ENCODE peak calls at places on chromosomes 7 and 10, in five cellular contexts. L is psoas muscle; X is tibial artery; U is CD4-positive, alpha-beta T cell; A is Panc1. G is an unnamed sample. For H3K27me3, the result is how much of the 10 kb centered on the place peaks cover.

GRCh38 chr7:92840309-92840708 is 3.9 kb upstream of the CDK6 start:
- DNase-seq in L (no peak), X (no peak), U (no peak), A (no peak), G (no peak)

GRCh38 chr10:85650791-85651506 is 715.6 kb downstream of the GRID1 start:
- DNase-seq in L (no peak), X (no peak), U (no peak), A (no peak), G (no peak)

GRCh38 chr7:7609330-7609729 is 31.2 kb upstream of the UMAD1 start:
- DNase-seq in L (no peak), X (no peak), U (no peak), A (no peak), G (no peak)

GRCh38 chr7:105910172-105910571 is 33.8 kb upstream of the ATXN7L1 start:
- DNase-seq in L (no peak), X (no peak), U (no peak), A (no peak), G (no peak)

GRCh38 chr10:129057856-129058663 is 409.0 kb upstream of the MGMT start:
- DNase-seq in L (no peak), X (peak), U (no peak), A (no peak), G (peak)

GRCh38 chr10:89114846-89115625 is 92.1 kb downstream of the CH25H start:
- DNase-seq in L (no peak), X (no peak), U (no peak), A (no peak), G (no peak)

GRCh38 chr7:148255333-148255732 is 335.2 kb upstream of the C7orf33 start:
- DNase-seq in L (no peak), X (no peak), U (no peak), A (no peak), G (no peak)

GRCh38 chr10:49273082-49273465 is 25.9 kb upstream of the C10orf71 start:
- DNase-seq in L (no peak), X (no peak), U (no peak), A (no peak), G (no peak)

GRCh38 chr7:67493386-67493785 is 496.8 kb downstream of the TYW1 start:
- DNase-seq in L (no peak), X (no peak), U (no peak), A (no peak), G (no peak)

GRCh38 chr10:129244757-129245156 is 222.3 kb upstream of the MGMT start:
- DNase-seq in L (no peak), X (no peak), U (no peak), A (no peak), G (no peak)

GRCh38 chr7:47681241-47681810 is 99.4 kb upstream of the TNS3 start:
- DNase-seq in L (no peak), X (no peak), U (no peak), A (no peak), G (no peak)

GRCh38 chr7:151056286-151057037 is 1.2 kb downstream of the CDK5 start:
- DNase-seq in L (no peak), X (no peak), U (no peak), A (no peak), G (no peak)

GRCh38 chr7:130913721-130914588 is 179.9 kb upstream of the KLF14 start:
- DNase-seq in L (no peak), X (no peak), U (no peak), A (peak), G (no peak)

GRCh38 chr10:13351340-13351915 is 3.3 kb upstream of the SEPHS1 start:
- DNase-seq in L (no peak), X (no peak), U (peak), A (no peak), G (no peak)
- TF ChIP-seq CTCF in L (no peak), X (no peak), U (no peak), A (no peak), G (no peak)

GRCh38 chr7:28166982-28167715 is 13.4 kb downstream of the JAZF1 start:
- DNase-seq in L (no peak), X (no peak), U (no peak), A (no peak), G (no peak)

GRCh38 chr7:28165971-28166955 is 14.3 kb downstream of the JAZF1 start:
- DNase-seq in L (no peak), X (no peak), U (no peak), A (no peak), G (no peak)

GRCh38 chr7:28168393-28169158 is 12.0 kb downstream of the JAZF1 start:
- DNase-seq in L (no peak), X (no peak), U (no peak), A (no peak), G (no peak)

GRCh38 chr7:28170701-28171100 is 9.9 kb downstream of the JAZF1 start:
- DNase-seq in L (no peak), X (no peak), U (no peak), A (no peak), G (no peak)

DNA sequence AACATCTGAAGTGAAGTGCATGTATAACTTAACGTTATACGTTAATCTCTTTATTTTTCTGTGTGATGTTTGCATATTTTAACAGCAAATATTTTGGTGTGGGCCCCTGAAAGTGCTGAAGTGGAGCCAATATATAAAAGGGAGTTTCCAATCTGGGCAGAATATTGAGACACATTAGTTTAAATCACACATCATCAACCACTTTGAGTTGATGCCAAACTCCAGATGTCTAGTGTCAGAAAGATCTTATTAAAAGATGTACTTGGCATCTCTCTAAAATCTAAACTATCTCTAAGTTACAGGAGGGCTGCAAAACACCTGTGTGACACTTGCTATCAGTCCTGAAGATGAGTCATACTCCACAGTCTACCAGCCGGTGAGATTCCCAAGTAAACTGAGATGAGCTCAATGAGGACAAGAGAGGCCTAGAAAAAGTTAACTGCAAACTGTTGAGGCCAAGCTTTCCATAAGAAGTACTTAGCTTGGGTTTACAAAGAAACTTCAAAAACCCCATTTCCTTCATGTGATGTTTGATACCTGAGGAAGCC is 11.4 kb downstream of the JAZF1 start:
- DNase-seq in L (no peak), X (no peak), U (no peak), A (no peak), G (no peak)
- H3K27ac ChIP-seq in L (no peak), X (no peak), U (no peak), A (no peak), G (no peak)

DNA sequence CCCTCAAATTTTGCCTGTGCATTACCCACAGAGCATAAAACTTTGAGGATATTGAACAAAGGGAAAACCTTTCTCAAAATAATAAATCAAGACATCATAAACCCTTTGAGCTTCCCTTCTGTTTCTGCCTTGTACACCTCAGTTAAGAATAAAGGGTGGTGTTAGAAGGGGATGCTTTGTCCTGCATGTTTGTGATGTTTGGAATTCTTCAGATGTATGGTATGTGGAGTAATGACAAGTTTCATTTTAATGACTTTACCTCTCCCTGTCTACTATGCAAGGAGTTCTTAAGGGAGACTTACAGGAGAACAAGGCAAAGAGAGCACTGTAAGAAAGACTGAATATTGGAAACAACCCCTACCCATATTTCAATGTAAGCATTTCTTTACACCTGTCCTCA is 99.2 kb downstream of the HECW1 start:
- DNase-seq in L (no peak), X (no peak), U (no peak), A (no peak), G (no peak)
- H3K27me3 ChIP-seq in L (under half), X (under half), U (under half), A (under half), G (under half)

GRCh38 chr7:101702362-101702850 is 73.3 kb upstream of the MYL10 start:
- DNase-seq in L (no peak), X (no peak), U (no peak), A (no peak), G (peak)
- TF ChIP-seq CTCF in L (no peak), X (no peak), U (no peak), A (no peak), G (peak)

GRCh38 chr7:1026721-1027151 is 17.6 kb upstream of the GPR146 start:
- DNase-seq in L (peak), X (no peak), U (no peak), A (no peak), G (no peak)
- H3K27ac ChIP-seq in L (no peak), X (peak), U (no peak), A (peak), G (no peak)

GRCh38 chr10:122715576-122715975 is 15.9 kb upstream of the C10orf120 start:
- DNase-seq in L (no peak), X (no peak), U (no peak), A (no peak), G (no peak)
- H3K27me3 ChIP-seq in L (under half), X (under half), U (under half), A (under half), G (under half)

GRCh38 chr10:63901228-63901627 is 380.0 kb downstream of the REEP3 start:
- DNase-seq in L (no peak), X (no peak), U (no peak), A (no peak), G (no peak)
- TF ChIP-seq CTCF in L (no peak), X (no peak), U (no peak), A (peak), G (no peak)

DNA sequence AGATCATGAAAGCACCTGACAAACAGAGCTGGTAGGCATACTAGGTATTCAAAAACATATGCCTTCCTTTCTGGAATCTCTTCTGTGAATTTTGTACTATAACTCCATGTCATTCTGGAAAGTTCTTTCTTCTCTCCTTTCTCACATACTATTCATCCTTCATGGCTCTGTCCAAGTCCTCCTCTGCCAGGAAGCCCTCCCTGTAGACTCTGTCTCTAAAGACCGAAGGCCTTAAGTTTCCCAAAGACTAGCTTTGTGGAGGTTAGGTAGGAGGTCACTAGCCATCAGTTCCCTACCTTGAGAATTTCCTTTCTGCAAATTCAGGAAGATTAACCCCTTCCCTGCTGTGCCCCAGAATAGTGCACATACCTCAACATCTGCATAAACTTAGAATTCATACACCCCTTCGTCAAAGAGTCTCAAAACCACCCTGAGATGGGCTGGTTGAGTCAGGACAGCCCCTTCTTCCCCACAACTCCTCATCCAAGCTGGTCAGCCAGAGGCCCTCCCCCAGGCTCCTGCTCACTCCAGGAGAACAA is 20.6 kb downstream of the SORBS1 start:
- DNase-seq in L (no peak), X (no peak), U (no peak), A (no peak), G (no peak)
- H3K27ac ChIP-seq in L (peak), X (peak), U (no peak), A (peak), G (peak)

GRCh38 chr7:31123726-31124125 is 71.6 kb downstream of the ADCYAP1R1 start:
- DNase-seq in L (no peak), X (no peak), U (no peak), A (no peak), G (no peak)

GRCh38 chr7:31121641-31122040 is 69.5 kb downstream of the ADCYAP1R1 start:
- DNase-seq in L (no peak), X (no peak), U (no peak), A (no peak), G (no peak)

GRCh38 chr7:31125171-31125570 is 73.1 kb downstream of the ADCYAP1R1 start:
- DNase-seq in L (no peak), X (no peak), U (no peak), A (no peak), G (no peak)

GRCh38 chr7:31122649-31123058 is 70.5 kb downstream of the ADCYAP1R1 start:
- DNase-seq in L (peak), X (peak), U (no peak), A (peak), G (peak)

DNA sequence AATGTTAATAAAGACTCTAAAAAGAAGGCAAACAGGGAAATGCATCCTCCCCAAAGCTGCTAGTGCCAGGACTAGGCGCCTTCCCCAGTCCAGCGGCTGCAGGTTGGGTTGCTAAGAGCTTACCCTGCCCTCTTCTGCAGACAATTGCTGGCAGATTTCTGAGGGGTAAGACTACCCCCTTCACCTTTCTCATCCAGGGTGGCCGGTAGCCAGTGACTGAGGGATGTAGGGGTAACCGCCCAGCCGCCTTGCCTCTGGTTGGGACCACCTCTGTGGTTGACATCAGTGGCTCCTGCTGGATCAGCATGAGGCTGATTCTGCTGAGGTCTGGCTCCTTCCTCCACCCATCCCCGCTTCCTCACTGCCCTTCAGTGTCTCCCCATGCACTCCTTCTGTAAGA is 71.2 kb downstream of the ADCYAP1R1 start:
- DNase-seq in L (no peak), X (no peak), U (no peak), A (no peak), G (no peak)
- H3K27me3 ChIP-seq in L (under half), X (under half), U (under half), A (under half), G (under half)

G was measured in transverse colon.